ENCODE peak calls at places on chromosomes 16 and 17, in ten cellular contexts. U, A, J, P, V, D, G, W, H and Y are unnamed samples.
A peak's percentile ranks its signal among the peaks of the same experiment; 100 is the strongest.

GRCh38 chr16:53054670-53055485 is at the start of gene CHD9:
- DNase-seq in W (peak; percentile 69), H (peak; percentile 71), J (peak; percentile 90), D (peak; percentile 77), V (peak; percentile 80), G (peak; percentile 82), U (peak; percentile 86), A (peak; percentile 83), P (peak; percentile 84), Y (peak; percentile 85)

GRCh38 chr17:39486242-39486641 is 25.0 kb downstream of the CDK12 start:
- DNase-seq in U (peak; percentile 78), H (no peak), J (no peak), A (peak; percentile 43), P (no peak), W (no peak), D (no peak), G (no peak), V (peak; percentile 77), Y (peak; percentile 58)

GRCh38 chr17:41518789-41519449 is at the start of gene KRT15:
- DNase-seq in U (peak; percentile 55), W (no peak), V (peak; percentile 28), H (peak; percentile 87), P (no peak), D (no peak), G (no peak), J (no peak), A (peak; percentile 60), Y (peak; percentile 29)

GRCh38 chr17:76421054-76421427 is 31.9 kb downstream of the UBE2O start:
- DNase-seq in W (no peak), J (no peak), D (no peak), V (no peak), H (no peak), G (no peak), P (no peak), U (peak; percentile 41), A (no peak), Y (peak; percentile 28)

GRCh38 chr16:14302399-14303181 is 231.5 kb downstream of the MRTFB start:
- DNase-seq in D (no peak), U (no peak), A (no peak), H (no peak), W (no peak), V (no peak), G (no peak), P (no peak), J (no peak), Y (peak; percentile 12)

GRCh38 chr16:88844412-88845118 is 12.2 kb downstream of the GALNS start:
- DNase-seq in A (no peak), G (no peak), J (no peak), U (no peak), D (no peak), W (no peak), V (no peak), H (no peak), P (no peak), Y (no peak)

GRCh38 chr17:61217878-61218437 is 181.7 kb upstream of the TBX2 start:
- DNase-seq in V (no peak), D (no peak), U (no peak), J (no peak), H (no peak), W (no peak), G (no peak), P (no peak), A (no peak), Y (no peak)

GRCh38 chr16:88973415-88974050 is 3.5 kb downstream of the CBFA2T3 start:
- DNase-seq in P (no peak), D (no peak), G (no peak), V (no peak), A (no peak), W (no peak), J (no peak), H (no peak), U (no peak), Y (no peak)